ENCODE peak calls at places on chromosomes 3 and 15, in seven cellular contexts. T is HepG2, N is H1, U is HCT116, P is GM12878, S is SK-N-SH, F is K562. K is an unnamed sample.

GRCh38 chr15:36678308-36678707 is 98.9 kb downstream of the CDIN1 start:
- DNase-seq in T (no peak), N (no peak), U (no peak), P (no peak), S (no peak), F (no peak), K (no peak)

GRCh38 chr3:111151438-111151837 is 79.8 kb downstream of the NECTIN3 start:
- DNase-seq in T (peak), N (no peak), U (peak), P (no peak), S (no peak), F (no peak), K (peak)

GRCh38 chr15:64760056-64760455 is 15.3 kb downstream of the RBPMS2 start:
- DNase-seq in T (no peak), N (no peak), U (no peak), P (no peak), S (no peak), F (no peak), K (no peak)

GRCh38 chr15:74655424-74655823 is 39.8 kb downstream of the CLK3 start:
- DNase-seq in T (no peak), N (no peak), U (no peak), P (peak), S (peak), F (no peak), K (no peak)

GRCh38 chr3:14397531-14397930 is 4.9 kb upstream of the SLC6A6 start:
- DNase-seq in T (no peak), N (no peak), U (no peak), P (no peak), S (no peak), F (no peak), K (no peak)

GRCh38 chr15:85073556-85074194 is 92.0 kb downstream of the PDE8A start:
- DNase-seq in T (no peak), N (no peak), U (no peak), P (no peak), S (no peak), F (no peak), K (no peak)

GRCh38 chr3:188786424-188786823 is 385.3 kb upstream of the TPRG1 start:
- DNase-seq in T (no peak), N (no peak), U (no peak), P (no peak), S (no peak), F (no peak), K (no peak)

GRCh38 chr3:89434621-89435380 is 327.4 kb downstream of the EPHA3 start:
- DNase-seq in T (no peak), N (no peak), U (no peak), P (no peak), S (no peak), F (no peak), K (no peak)

GRCh38 chr15:54304321-54304720 is 326.1 kb downstream of the UNC13C start:
- DNase-seq in T (no peak), N (no peak), U (no peak), P (no peak), S (no peak), F (no peak), K (no peak)

GRCh38 chr3:15791525-15791924 is 6.3 kb downstream of the ANKRD28 start:
- DNase-seq in T (peak), N (no peak), U (no peak), P (no peak), S (no peak), F (no peak), K (no peak)

GRCh38 chr15:74808840-74809229 is 3.8 kb upstream of the LMAN1L start:
- DNase-seq in T (no peak), N (no peak), U (no peak), P (no peak), S (no peak), F (no peak), K (no peak)

GRCh38 chr3:193974591-193974990 is 161.4 kb upstream of the HES1 start:
- DNase-seq in T (no peak), N (no peak), U (no peak), P (no peak), S (no peak), F (no peak), K (no peak)

GRCh38 chr15:90529369-90530249 is at the start of gene CRTC3:
- DNase-seq in T (no peak), N (peak), U (no peak), P (no peak), S (peak), F (peak), K (peak)

GRCh38 chr15:68085052-68085451 is 30.9 kb downstream of the PIAS1 start:
- DNase-seq in T (no peak), N (no peak), U (no peak), P (no peak), S (no peak), F (no peak), K (no peak)

GRCh38 chr3:148911173-148911572 is 46.1 kb downstream of the CPA3 start:
- DNase-seq in T (no peak), N (no peak), U (peak), P (no peak), S (no peak), F (no peak), K (no peak)

GRCh38 chr3:148916132-148916531 is 51.0 kb downstream of the CPA3 start:
- DNase-seq in T (no peak), N (no peak), U (no peak), P (no peak), S (no peak), F (no peak), K (no peak)

DNA sequence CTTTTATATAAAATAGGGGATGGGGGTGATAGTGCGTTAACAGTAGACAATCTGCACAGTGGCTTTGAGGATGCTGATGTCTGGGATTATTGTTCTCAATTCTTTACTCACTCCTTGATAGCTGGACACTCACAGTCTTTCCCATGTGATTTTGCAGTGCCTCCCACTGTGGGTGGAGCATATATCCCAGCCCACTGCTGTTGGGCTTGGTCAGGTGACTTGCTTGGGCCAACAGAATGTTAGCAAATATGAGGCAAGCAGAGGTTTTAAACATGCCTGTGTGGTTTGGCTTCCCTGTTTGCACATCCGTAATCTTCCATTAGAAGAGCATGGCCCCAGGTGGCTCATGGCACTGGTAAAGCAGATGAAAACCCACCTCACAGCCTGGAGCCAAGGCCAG is 46.5 kb downstream of the CPA3 start:
- DNase-seq in T (no peak), N (no peak), U (no peak), P (no peak), S (no peak), F (peak), K (peak)
- TF ChIP-seq JUND in T (no peak), N (no peak), U (no peak), P (no peak), S (no peak), F (no peak), K (no peak)

DNA sequence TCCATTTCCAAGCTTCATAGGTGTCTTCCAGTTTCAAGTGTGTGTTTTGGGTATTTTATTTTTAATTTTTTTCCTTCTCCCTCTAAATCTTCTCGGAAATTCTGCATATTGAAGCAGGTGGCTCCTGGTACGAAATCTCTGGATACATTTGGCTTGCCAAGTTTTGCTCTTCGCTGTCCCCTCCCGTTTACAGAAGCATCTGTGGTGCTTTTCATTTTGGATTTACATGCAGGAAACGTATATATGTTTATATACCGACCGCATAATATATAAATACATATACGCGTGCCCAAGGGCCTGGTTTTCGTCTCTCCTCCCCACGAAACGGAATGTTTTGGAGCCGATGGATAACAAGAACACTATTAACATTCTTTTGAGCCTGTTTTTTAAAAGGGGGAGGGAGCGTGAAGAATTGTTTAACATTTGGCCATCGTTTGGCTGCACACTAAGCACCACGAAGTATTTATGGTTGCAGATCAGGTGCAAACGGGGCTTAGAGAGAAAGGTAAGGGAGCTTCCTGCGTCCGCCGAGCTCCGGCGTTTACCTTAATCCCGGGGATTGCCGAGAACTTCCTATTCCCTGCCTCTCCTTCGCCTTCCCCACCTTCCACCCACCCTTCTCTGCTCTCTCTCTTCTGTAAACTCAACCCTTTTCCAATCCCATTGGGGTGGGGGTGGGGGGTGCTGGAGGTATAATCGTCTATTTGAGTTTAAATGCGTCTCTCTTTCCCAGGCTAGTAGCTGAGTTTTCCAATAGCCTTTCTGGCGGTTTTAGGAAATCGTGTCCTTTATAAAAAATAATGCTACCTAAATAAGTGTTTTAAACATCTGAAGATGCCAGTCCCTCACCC is 1.1 kb upstream of the NLGN1 start:
- DNase-seq in T (no peak), N (peak), U (no peak), P (no peak), S (peak), F (no peak), K (peak)
- TF ChIP-seq JUND in T (no peak), N (no peak), U (no peak), P (no peak), S (no peak), F (no peak), K (no peak)

GRCh38 chr15:57286446-57287127 is 89.7 kb upstream of the CGNL1 start:
- DNase-seq in T (no peak), N (no peak), U (no peak), P (no peak), S (no peak), F (no peak), K (no peak)
- TF ChIP-seq JUND in T (no peak), N (no peak), U (no peak), P (no peak), S (no peak), F (no peak), K (no peak)

GRCh38 chr3:131081224-131081623 is 54.5 kb downstream of the NEK11 start:
- DNase-seq in T (no peak), N (no peak), U (no peak), P (no peak), S (no peak), F (no peak), K (no peak)
- TF ChIP-seq JUND in T (no peak), N (no peak), U (no peak), P (no peak), S (no peak), F (no peak), K (no peak)